ENCODE peak calls at places on chromosomes 2 and 18, in four cellular contexts. I is IMR-90, L is mesendoderm, K is H1. R is an unnamed sample.

GRCh38 chr2:108579631-108580030 is 45.4 kb downstream of the LIMS1 start:
- DNase-seq in I (peak), L (no peak), K (no peak), R (no peak)

GRCh38 chr2:178101321-178102079 is 10.7 kb upstream of the RBM45 start:
- DNase-seq in I (peak), L (peak), K (no peak), R (no peak)

GRCh38 chr2:233799087-233799665 is 21.0 kb downstream of the MROH2A start:
- DNase-seq in I (no peak), L (peak), K (peak), R (no peak)

GRCh38 chr18:57080479-57080878 is 66.4 kb upstream of the BOD1L2 start:
- DNase-seq in I (no peak), L (no peak), K (no peak), R (no peak)

GRCh38 chr2:86062043-86062442 is 43.6 kb downstream of the POLR1A start:
- DNase-seq in I (peak), L (no peak), K (no peak), R (no peak)

GRCh38 chr2:241354668-241355658 is 1.1 kb upstream of the FARP2 start:
- DNase-seq in I (peak), L (peak), K (peak), R (peak)

GRCh38 chr2:172870396-172870795 is 134.8 kb downstream of the RAPGEF4 start:
- DNase-seq in I (no peak), L (no peak), K (no peak), R (no peak)

GRCh38 chr2:44528595-44528994 is 166.8 kb downstream of the CAMKMT start:
- DNase-seq in I (peak), L (no peak), K (no peak), R (no peak)

GRCh38 chr2:138373993-138374408 is 127.6 kb upstream of the SPOPL start:
- DNase-seq in I (peak), L (peak), K (no peak), R (no peak)

GRCh38 chr18:35143615-35144596 is 96.9 kb upstream of the ZNF397 start:
- DNase-seq in I (peak), L (peak), K (peak), R (peak)

GRCh38 chr2:216474925-216475670 is 23.5 kb upstream of the RPL37A start:
- DNase-seq in I (no peak), L (no peak), K (no peak), R (no peak)

GRCh38 chr2:74816540-74817331 is 17.2 kb upstream of the HK2 start:
- DNase-seq in I (no peak), L (peak), K (peak), R (no peak)

GRCh38 chr2:10930731-10931516 is 19.2 kb downstream of the KCNF1 start:
- DNase-seq in I (peak), L (no peak), K (no peak), R (no peak)

GRCh38 chr2:164560181-164560792 is 61.0 kb downstream of the GRB14 start:
- DNase-seq in I (peak), L (peak), K (no peak), R (no peak)

GRCh38 chr2:233451950-233452349 is 97.7 kb downstream of the DGKD start:
- DNase-seq in I (no peak), L (no peak), K (no peak), R (no peak)

GRCh38 chr18:7514796-7515440 is 52.2 kb upstream of the PTPRM start:
- DNase-seq in I (no peak), L (peak), K (peak), R (peak)

GRCh38 chr2:66346241-66346664 is 88.7 kb upstream of the MEIS1 start:
- DNase-seq in I (no peak), L (peak), K (no peak), R (no peak)

GRCh38 chr2:19851116-19851515 is 50.7 kb downstream of the TTC32 start:
- DNase-seq in I (no peak), L (peak), K (peak), R (peak)

GRCh38 chr2:13711154-13711553 is 921.4 kb upstream of the LRATD1 start:
- DNase-seq in I (no peak), L (no peak), K (no peak), R (no peak)

GRCh38 chr2:13714466-13714865 is 918.1 kb upstream of the LRATD1 start:
- DNase-seq in I (no peak), L (no peak), K (no peak), R (no peak)
- H4K5ac ChIP-seq in I (no peak), L (no peak), K (no peak), R (no peak)

DNA sequence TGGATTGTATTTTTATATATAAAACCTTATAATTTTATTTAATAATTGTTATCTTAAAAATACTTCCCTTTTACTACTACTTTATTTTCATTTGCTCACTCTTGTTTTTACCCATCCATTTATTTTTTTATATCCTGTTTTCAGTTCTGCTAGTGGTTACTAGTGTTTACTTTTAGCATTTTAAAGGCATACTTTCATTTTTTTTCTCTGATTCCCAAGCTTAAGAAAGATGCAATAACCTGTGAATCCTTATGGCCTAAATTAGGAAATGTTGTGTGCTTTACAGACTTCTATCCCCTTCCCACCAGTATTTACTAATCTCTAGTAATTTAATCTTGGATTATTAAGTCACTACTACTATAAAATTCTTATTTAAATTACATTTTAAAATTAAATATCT is 140.0 kb downstream of the SMAD7 start:
- DNase-seq in I (peak), L (no peak), K (no peak), R (no peak)
- H4K5ac ChIP-seq in I (no peak), L (no peak), K (no peak), R (no peak)

GRCh38 chr2:17231425-17231965 is 286.7 kb downstream of the RAD51AP2 start:
- DNase-seq in I (no peak), L (peak), K (no peak), R (no peak)
- H4K5ac ChIP-seq in I (no peak), L (no peak), K (no peak), R (no peak)

GRCh38 chr2:96848264-96848663 is 4.4 kb upstream of the ANKRD23 start:
- DNase-seq in I (no peak), L (no peak), K (no peak), R (peak)

GRCh38 chr2:96856776-96857673 is 791 bp downstream of the ANKRD39 start:
- DNase-seq in I (no peak), L (peak), K (peak), R (peak)

GRCh38 chr2:96852667-96853066 is 5.1 kb downstream of the ANKRD39 start:
- DNase-seq in I (no peak), L (no peak), K (no peak), R (no peak)

GRCh38 chr2:96847586-96847985 is 3.8 kb upstream of the ANKRD23 start:
- DNase-seq in I (no peak), L (no peak), K (no peak), R (peak)

GRCh38 chr2:96853321-96853720 is 4.5 kb downstream of the ANKRD39 start:
- DNase-seq in I (no peak), L (no peak), K (no peak), R (no peak)
- H4K5ac ChIP-seq in I (no peak), L (no peak), K (no peak), R (no peak)

DNA sequence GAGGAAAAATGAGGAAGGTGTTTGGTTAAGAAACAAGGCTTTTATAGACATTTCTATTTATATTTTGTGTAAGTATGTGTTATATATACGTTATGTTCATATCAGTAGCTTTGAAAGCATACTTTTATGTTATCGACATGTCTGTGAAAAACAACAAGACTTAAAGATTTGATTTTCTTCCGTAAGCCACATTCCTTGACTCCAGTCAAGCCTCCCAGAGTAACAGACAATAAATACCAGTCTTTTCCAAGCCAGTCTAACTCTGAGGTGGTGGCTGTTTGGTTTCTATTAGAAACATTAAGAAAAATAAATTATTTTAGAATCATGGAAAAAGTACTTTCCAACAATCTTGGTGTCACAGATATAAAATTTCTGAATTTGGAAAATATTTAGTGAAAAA is 16.3 kb upstream of the ITGAV start:
- DNase-seq in I (no peak), L (no peak), K (no peak), R (no peak)
- H4K5ac ChIP-seq in I (no peak), L (no peak), K (no peak), R (no peak)

R was measured in H9.